ENCODE peak calls at places on chromosome 1, in ten cellular contexts. Y is thoracic aorta; A is stimulated activated CD4-positive, alpha-beta T cell treated with anti-CD3 and anti-CD28 coated beads, Interleukin-12 subunit alpha, Interleukin-12 subunit beta, amount 100 ng/mL, for 24 hours; P is GM12878; F is tibial artery; O is spleen; V is COR-L47; T is naive thymus-derived CD4-positive, alpha-beta T cell; E is tibial nerve; S is vagina. L is an unnamed sample.

GRCh38 chr1:235511470-235512240 is 7.4 kb upstream of the B3GALNT2 start:
- DNase-seq in Y (no peak), A (no peak), P (no peak), F (no peak), O (no peak), V (no peak), T (no peak), E (no peak), S (no peak), L (no peak)

GRCh38 chr1:187947359-187947758 is 1118.6 kb downstream of the PLA2G4A start:
- DNase-seq in Y (no peak), A (no peak), P (no peak), F (no peak), O (no peak), V (no peak), T (no peak), E (no peak), S (no peak), L (no peak)

GRCh38 chr1:42146127-42146915 is 6.9 kb upstream of the GUCA2B start:
- DNase-seq in Y (no peak), A (no peak), P (no peak), F (no peak), O (no peak), V (no peak), T (peak), E (no peak), S (peak), L (no peak)

GRCh38 chr1:195345149-195345548 is 1263.1 kb downstream of the KCNT2 start:
- DNase-seq in Y (no peak), A (no peak), P (no peak), F (no peak), O (no peak), V (no peak), T (no peak), E (no peak), S (no peak), L (no peak)

GRCh38 chr1:63705058-63705457 is 68.8 kb upstream of the ROR1 start:
- DNase-seq in Y (no peak), A (no peak), P (no peak), F (no peak), O (no peak), V (no peak), T (no peak), E (no peak), S (no peak), L (no peak)

GRCh38 chr1:226578946-226579639 is 30.5 kb downstream of the STUM start:
- DNase-seq in Y (no peak), A (no peak), P (no peak), F (no peak), O (peak), V (no peak), T (no peak), E (no peak), S (no peak), L (no peak)

GRCh38 chr1:89603651-89604413 is 29.1 kb upstream of the LRRC8C start:
- DNase-seq in Y (no peak), A (no peak), P (no peak), F (no peak), O (no peak), V (no peak), T (peak), E (no peak), S (no peak), L (no peak)

GRCh38 chr1:184283999-184284398 is 102.8 kb upstream of the C1orf21 start:
- DNase-seq in Y (no peak), A (no peak), P (no peak), F (no peak), O (no peak), V (peak), T (no peak), E (no peak), S (no peak), L (no peak)

GRCh38 chr1:214352838-214353237 is 71.9 kb downstream of the SMYD2 start:
- DNase-seq in Y (no peak), A (no peak), P (no peak), F (no peak), O (no peak), V (no peak), T (no peak), E (no peak), S (no peak), L (no peak)

GRCh38 chr1:211036701-211037494 is 97.0 kb downstream of the KCNH1 start:
- DNase-seq in Y (no peak), A (no peak), P (no peak), F (no peak), O (no peak), V (no peak), T (no peak), E (no peak), S (no peak), L (no peak)

GRCh38 chr1:154863702-154864174 is 6.3 kb downstream of the KCNN3 start:
- DNase-seq in Y (no peak), A (no peak), P (peak), F (no peak), O (no peak), V (no peak), T (no peak), E (no peak), S (no peak), L (no peak)

GRCh38 chr1:23909412-23909811 is 3.8 kb downstream of the CNR2 start:
- DNase-seq in Y (no peak), A (no peak), P (peak), F (no peak), O (no peak), V (no peak), T (no peak), E (no peak), S (no peak), L (no peak)

GRCh38 chr1:10107985-10108663 is 75.4 kb downstream of the UBE4B start:
- DNase-seq in Y (no peak), A (no peak), P (no peak), F (no peak), O (no peak), V (no peak), T (no peak), E (no peak), S (no peak), L (no peak)

GRCh38 chr1:5974631-5975030 is 17.6 kb downstream of the NPHP4 start:
- DNase-seq in Y (no peak), A (no peak), P (no peak), F (no peak), O (peak), V (no peak), T (no peak), E (no peak), S (no peak), L (no peak)

GRCh38 chr1:38454749-38455441 is 404.7 kb downstream of the RRAGC start:
- DNase-seq in Y (no peak), A (no peak), P (no peak), F (no peak), O (no peak), V (no peak), T (no peak), E (no peak), S (no peak), L (no peak)

GRCh38 chr1:3483801-3484444 is 29.5 kb downstream of the ARHGEF16 start:
- DNase-seq in Y (no peak), A (peak), P (no peak), F (no peak), O (no peak), V (no peak), T (peak), E (no peak), S (no peak), L (no peak)

GRCh38 chr1:233045591-233045990 is 95.2 kb downstream of the NTPCR start:
- DNase-seq in Y (no peak), A (no peak), P (no peak), F (no peak), O (no peak), V (no peak), T (no peak), E (no peak), S (no peak), L (no peak)

GRCh38 chr1:37731312-37732019 is 33.5 kb downstream of the EPHA10 start:
- DNase-seq in Y (no peak), A (no peak), P (no peak), F (peak), O (peak), V (no peak), T (no peak), E (no peak), S (no peak), L (no peak)